ENCODE peak calls at places on chromosome 1, in five cellular contexts. G is H9, M is sigmoid colon, C is HFFc6, I is HL-60. A is an unnamed sample.

GRCh38 chr1:111516008-111516535 is 12.6 kb upstream of the ADORA3 start:
- DNase-seq in I (peak), C (peak), M (peak), G (peak), A (no peak)

GRCh38 chr1:110050602-110051261 is 16.3 kb downstream of the STRIP1 start:
- DNase-seq in I (no peak), G (no peak), C (peak), M (no peak), A (no peak)

GRCh38 chr1:106584127-106584526 is 472.3 kb upstream of the PRMT6 start:
- DNase-seq in I (no peak), C (no peak), G (no peak), M (no peak), A (no peak)

GRCh38 chr1:216057947-216058346 is 365.3 kb downstream of the USH2A start:
- DNase-seq in M (no peak), G (no peak), I (no peak), C (no peak), A (no peak)

GRCh38 chr1:4655674-4656532 is 1.5 kb downstream of the AJAP1 start:
- DNase-seq in C (no peak), I (peak), G (peak), M (peak), A (no peak)

GRCh38 chr1:44220001-44220751 is 6.9 kb downstream of the DMAP1 start:
- DNase-seq in M (no peak), G (no peak), I (no peak), C (peak), A (no peak)

GRCh38 chr1:157852476-157852875 is 10.9 kb upstream of the CD5L start:
- DNase-seq in I (no peak), G (no peak), M (no peak), C (no peak), A (no peak)

GRCh38 chr1:87466621-87467020 is 137.9 kb downstream of the LMO4 start:
- DNase-seq in G (no peak), I (no peak), C (no peak), M (no peak), A (no peak)

GRCh38 chr1:3007298-3008147 is 13.7 kb upstream of the ACTRT2 start:
- DNase-seq in M (peak), I (no peak), G (no peak), C (no peak), A (no peak)

GRCh38 chr1:175434268-175434860 is 241.8 kb upstream of the KIAA0040 start:
- DNase-seq in M (no peak), G (peak), I (no peak), C (no peak), A (no peak)
- TF ChIP-seq CTCF in M (no peak), G (peak), I (no peak), C (peak), A (no peak)

DNA sequence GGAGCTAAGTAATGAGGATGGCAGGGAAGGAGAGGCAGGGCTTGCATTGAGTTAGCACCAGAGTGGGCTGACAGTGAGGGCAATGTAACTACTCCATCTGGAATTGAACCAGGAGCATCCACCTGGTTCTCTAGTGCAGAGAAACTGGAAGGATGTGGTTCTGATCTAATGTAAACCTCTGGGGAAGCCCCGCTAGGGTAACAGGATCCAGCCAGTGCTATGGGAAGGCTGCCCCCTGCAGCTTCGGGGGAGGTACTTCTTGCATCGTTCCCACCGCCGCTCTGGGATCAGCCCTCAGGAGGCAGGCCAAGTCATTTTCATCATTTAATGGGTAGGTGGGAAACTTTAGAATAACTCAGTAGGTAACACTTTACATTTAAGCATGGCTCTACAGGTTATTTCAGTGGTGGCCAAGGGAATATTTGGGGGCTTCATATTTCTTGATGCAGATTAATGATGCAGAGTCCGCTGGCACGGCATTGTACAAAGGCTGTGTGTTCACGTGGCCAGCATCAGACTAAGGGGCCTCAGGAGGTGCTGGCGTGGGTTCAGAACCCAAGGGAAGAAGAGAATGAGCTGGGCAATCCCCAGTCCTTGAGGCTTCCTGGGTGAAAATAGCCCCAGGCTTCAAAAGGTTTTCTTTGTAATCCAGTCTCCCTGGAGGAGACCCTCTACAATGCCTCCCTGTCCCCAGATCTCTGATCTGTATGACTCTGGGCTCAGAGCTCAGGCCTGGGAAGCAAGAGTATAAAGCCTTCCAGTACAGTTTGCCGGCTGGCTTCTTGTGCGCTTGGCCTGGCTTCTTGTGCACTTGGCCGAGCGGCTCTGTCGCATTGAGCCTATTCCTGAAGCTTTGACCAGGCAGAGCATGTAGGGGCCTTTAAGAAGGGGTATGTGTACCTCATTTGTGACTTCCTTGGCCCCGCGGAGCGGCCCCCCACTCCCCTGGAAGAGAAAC is 26.4 kb upstream of the KAZN start:
- DNase-seq in M (no peak), C (no peak), G (peak), I (no peak), A (no peak)
- TF ChIP-seq CTCF in M (no peak), C (no peak), G (peak), I (no peak), A (no peak)

GRCh38 chr1:174883361-174883760 is 116.4 kb upstream of the CACYBP start:
- DNase-seq in C (peak), I (peak), G (no peak), M (no peak), A (no peak)
- TF ChIP-seq CTCF in C (peak), I (no peak), G (peak), M (no peak), A (no peak)

DNA sequence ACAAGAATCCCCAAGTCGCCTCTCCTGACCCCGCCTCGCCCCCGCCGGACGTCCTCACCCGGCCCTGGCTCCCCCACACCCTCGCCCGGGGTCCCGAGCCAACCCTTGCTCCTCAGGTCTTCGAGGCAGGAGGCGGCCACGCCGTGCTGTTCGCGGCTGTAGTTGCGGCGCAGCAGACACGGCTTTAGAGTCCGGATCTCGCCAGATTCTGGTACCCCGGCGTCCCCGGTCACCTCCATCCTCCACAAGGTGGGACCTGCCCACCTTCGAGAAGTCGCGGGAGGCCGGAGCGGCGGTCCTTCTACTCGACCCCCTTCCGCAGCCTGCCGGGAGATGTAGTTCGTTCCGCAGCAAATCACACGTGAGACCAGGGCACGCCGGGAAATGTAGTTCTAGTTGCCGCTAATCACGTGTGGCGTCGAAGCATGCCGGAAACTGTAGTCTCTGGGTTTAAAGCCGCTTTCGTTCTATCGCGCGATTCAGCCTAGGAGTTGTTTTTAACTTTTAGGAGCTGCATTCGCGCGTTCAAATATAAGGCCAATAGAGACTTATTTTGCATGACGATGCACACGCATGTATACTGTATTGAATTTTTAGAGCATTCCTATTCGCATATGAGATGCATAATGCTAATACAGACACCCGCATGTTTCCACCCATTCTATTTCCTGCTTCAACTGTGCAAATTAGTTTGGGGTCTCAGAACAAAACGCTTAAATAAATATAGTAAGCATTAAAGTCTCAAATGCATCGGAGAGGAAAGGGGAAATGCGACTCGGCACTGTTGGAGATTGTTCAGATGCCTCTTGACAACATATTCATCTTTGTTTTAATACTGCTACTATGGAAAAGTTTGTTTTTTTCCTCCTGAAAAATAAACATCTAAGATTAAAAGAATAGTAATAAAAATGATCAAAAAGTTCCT is at the start of gene DFFA:
- DNase-seq in I (peak), M (peak), C (peak), G (peak), A (peak)
- TF ChIP-seq CTCF in I (no peak), M (no peak), C (no peak), G (no peak), A (no peak)

GRCh38 chr1:9314101-9314500 is 21.4 kb downstream of the SPSB1 start:
- DNase-seq in M (no peak), I (no peak), G (no peak), C (no peak), A (no peak)
- TF ChIP-seq CTCF in M (no peak), I (no peak), G (no peak), C (no peak), A (no peak)

GRCh38 chr1:204623894-204624361 is 61.6 kb downstream of the LRRN2 start:
- DNase-seq in M (no peak), I (no peak), G (peak), C (no peak), A (no peak)
- TF ChIP-seq CTCF in M (no peak), I (no peak), G (peak), C (peak), A (no peak)

GRCh38 chr1:160830321-160831153 is 32.1 kb downstream of the CD244 start:
- DNase-seq in G (peak), C (peak), I (peak), M (no peak), A (peak)
- TF ChIP-seq CTCF in G (peak), C (peak), I (peak), M (no peak), A (peak)

GRCh38 chr1:14138627-14139026 is 438.6 kb downstream of the PRDM2 start:
- DNase-seq in C (no peak), G (no peak), M (no peak), I (no peak), A (no peak)
- TF ChIP-seq CTCF in C (no peak), G (no peak), M (no peak), I (no peak), A (no peak)

A was measured in natural killer cell.